ENCODE peak calls at places on chromosomes 16 and 17, in six cellular contexts. D, I, X, E, B and T are unnamed samples.

GRCh38 chr16:88578446-88579313 is 8.5 kb downstream of the ZC3H18 start:
- DNase-seq in D (no peak), I (no peak), X (no peak), E (no peak), B (no peak), T (no peak)

GRCh38 chr16:52546291-52546941 is 527 bp downstream of the TOX3 start:
- DNase-seq in D (no peak), I (no peak), X (peak), E (no peak), B (peak), T (no peak)

GRCh38 chr17:40915721-40916256 is 21.7 kb downstream of the KRT23 start:
- DNase-seq in D (peak), I (peak), X (no peak), E (no peak), B (no peak), T (peak)

GRCh38 chr16:66014221-66014620 is 352.3 kb upstream of the CDH5 start:
- DNase-seq in D (no peak), I (no peak), X (no peak), E (no peak), B (no peak), T (no peak)

GRCh38 chr17:10612957-10613744 is 44.0 kb downstream of the MYH3 start:
- DNase-seq in D (peak), I (peak), X (no peak), E (no peak), B (no peak), T (peak)

GRCh38 chr17:37025241-37025640 is 76.5 kb downstream of the AATF start:
- DNase-seq in D (no peak), I (no peak), X (no peak), E (no peak), B (no peak), T (no peak)

GRCh38 chr16:9003322-9003721 is 39.6 kb upstream of the USP7 start:
- DNase-seq in D (no peak), I (no peak), X (no peak), E (no peak), B (no peak), T (no peak)

GRCh38 chr17:5419959-5420653 is at the start of gene RPAIN:
- DNase-seq in D (peak), I (no peak), X (peak), E (no peak), B (peak), T (no peak)

GRCh38 chr16:85735225-85735722 is 15.6 kb downstream of the C16orf74 start:
- DNase-seq in D (no peak), I (no peak), X (no peak), E (no peak), B (no peak), T (no peak)

GRCh38 chr17:13429201-13429600 is 172.5 kb downstream of the HS3ST3A1 start:
- DNase-seq in D (peak), I (peak), X (no peak), E (no peak), B (no peak), T (peak)

GRCh38 chr16:4214215-4214621 is 27.7 kb downstream of the SRL start:
- DNase-seq in D (peak), I (peak), X (no peak), E (no peak), B (no peak), T (peak)

GRCh38 chr17:73748521-73748920 is 104.3 kb upstream of the SDK2 start:
- DNase-seq in D (no peak), I (no peak), X (no peak), E (no peak), B (no peak), T (no peak)

GRCh38 chr17:82823004-82823403 is 16.8 kb downstream of the ZNF750 start:
- DNase-seq in D (no peak), I (no peak), X (peak), E (no peak), B (peak), T (no peak)

GRCh38 chr17:58072862-58073261 is 10.4 kb upstream of the DYNLL2 start:
- DNase-seq in D (no peak), I (no peak), X (no peak), E (no peak), B (no peak), T (no peak)

GRCh38 chr17:68197997-68198930 is 49.6 kb upstream of the AMZ2 start:
- DNase-seq in D (no peak), I (no peak), X (peak), E (no peak), B (peak), T (peak)

GRCh38 chr17:31248986-31249385 is 48.1 kb downstream of the OMG start:
- DNase-seq in D (peak), I (peak), X (no peak), E (no peak), B (no peak), T (peak)

GRCh38 chr17:77036841-77037381 is 103.9 kb upstream of the SEC14L1 start:
- DNase-seq in D (no peak), I (no peak), X (no peak), E (no peak), B (no peak), T (peak)

GRCh38 chr16:20849587-20850390 is 43.5 kb downstream of the REXO5 start:
- DNase-seq in D (peak), I (peak), X (peak), E (peak), B (peak), T (peak)

GRCh38 chr17:40542562-40543411 is 22.5 kb downstream of the CCR7 start:
- DNase-seq in D (peak), I (peak), X (peak), E (no peak), B (no peak), T (no peak)

GRCh38 chr17:40646791-40647548 is 648 bp downstream of the SMARCE1 start:
- DNase-seq in D (peak), I (peak), X (no peak), E (no peak), B (no peak), T (peak)

GRCh38 chr17:70901870-70902269 is 732.5 kb downstream of the KCNJ2 start:
- DNase-seq in D (no peak), I (no peak), X (no peak), E (no peak), B (no peak), T (no peak)

GRCh38 chr16:4733747-4734062 is 366 bp downstream of the ANKS3 start:
- DNase-seq in D (no peak), I (no peak), X (no peak), E (no peak), B (no peak), T (peak)

GRCh38 chr16:14205666-14206065 is 134.5 kb downstream of the MRTFB start:
- DNase-seq in D (peak), I (peak), X (no peak), E (no peak), B (no peak), T (no peak)

GRCh38 chr17:78072961-78073360 is 55.6 kb downstream of the TMC6 start:
- DNase-seq in D (no peak), I (no peak), X (no peak), E (no peak), B (no peak), T (no peak)

GRCh38 chr16:29820730-29821662 is 734 bp downstream of the MVP start:
- DNase-seq in D (no peak), I (peak), X (no peak), E (no peak), B (no peak), T (peak)

GRCh38 chr17:11241611-11242226 is 706 bp downstream of the SHISA6 start:
- DNase-seq in D (no peak), I (no peak), X (peak), E (no peak), B (peak), T (no peak)

GRCh38 chr17:63842173-63842539 is 329 bp downstream of the SMARCD2 start:
- DNase-seq in D (no peak), I (peak), X (no peak), E (no peak), B (peak), T (no peak)
- H3K4ac ChIP-seq in D (peak), I (peak), X (no peak), E (no peak), B (no peak), T (peak)

DNA sequence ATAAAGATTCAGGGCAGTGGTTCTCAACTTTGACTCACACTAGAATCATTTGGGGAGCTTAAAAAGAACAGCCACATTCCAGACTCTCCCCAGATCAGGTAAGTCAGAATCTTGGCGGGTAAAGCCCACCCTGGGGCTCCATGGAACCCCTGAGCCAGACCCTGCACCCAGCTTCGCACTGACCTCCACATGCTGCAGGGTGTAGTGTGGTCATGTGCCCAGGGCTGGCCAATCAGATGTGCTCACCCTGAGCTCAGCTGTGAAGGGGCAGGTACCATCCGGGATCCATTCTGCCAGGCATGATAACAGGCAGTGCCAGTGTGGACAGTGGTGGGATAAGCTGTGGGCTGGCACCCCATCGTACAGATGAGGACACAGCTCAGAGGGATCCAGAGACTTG is 28.1 kb upstream of the MED9 start:
- DNase-seq in D (no peak), I (no peak), X (no peak), E (no peak), B (no peak), T (no peak)
- H3K14ac ChIP-seq in D (no peak), I (no peak), X (no peak), E (no peak), B (no peak), T (no peak)

GRCh38 chr17:28405632-28406477 is at the start of gene SLC46A1:
- DNase-seq in D (no peak), I (peak), X (peak), E (no peak), B (peak), T (peak)

GRCh38 chr17:28407974-28408306 is 1.9 kb upstream of the SLC46A1 start:
- DNase-seq in D (no peak), I (no peak), X (no peak), E (no peak), B (no peak), T (no peak)

GRCh38 chr17:28404812-28405570 is 1.0 kb downstream of the SLC46A1 start:
- DNase-seq in D (no peak), I (no peak), X (peak), E (no peak), B (peak), T (no peak)

GRCh38 chr17:28407130-28407973 is 1.3 kb upstream of the SLC46A1 start:
- DNase-seq in D (no peak), I (no peak), X (peak), E (no peak), B (peak), T (peak)

GRCh38 chr17:28406478-28406824 is 439 bp upstream of the SLC46A1 start:
- DNase-seq in D (no peak), I (peak), X (peak), E (no peak), B (no peak), T (no peak)
- H3K4ac ChIP-seq in D (no peak), I (no peak), X (no peak), E (no peak), B (no peak), T (no peak)

GRCh38 chr17:42121066-42121769 is at the start of gene KAT2A:
- DNase-seq in D (peak), I (peak), X (peak), E (peak), B (peak), T (peak)
- H3K14ac ChIP-seq in D (no peak), I (no peak), X (no peak), E (peak), B (no peak), T (no peak)